ENCODE peak calls at places on chromosomes 6 and 20, in nine cellular contexts. E, Q, V, H, U, I, N, K and D are unnamed samples.

GRCh38 chr6:134724653-134725340 is 225.1 kb downstream of the ALDH8A1 start:
- DNase-seq in E (no peak), Q (no peak), V (no peak), H (no peak), U (no peak), I (no peak), N (no peak), K (no peak), D (no peak)

GRCh38 chr6:27752038-27752885 is 159.9 kb downstream of the OR2B2 start:
- DNase-seq in E (peak; percentile 79), Q (peak; percentile 60), V (peak; percentile 56), H (peak; percentile 88), U (peak; percentile 48), I (peak; percentile 88), N (peak; percentile 88), K (peak; percentile 33), D (peak; percentile 58)

GRCh38 chr6:25842526-25842925 is 10.7 kb upstream of the SLC17A1 start:
- DNase-seq in E (no peak), Q (peak; percentile 45), V (no peak), H (no peak), U (no peak), I (no peak), N (no peak), K (no peak), D (no peak)

GRCh38 chr6:52976149-52976548 is 18.9 kb downstream of the GSTA4 start:
- DNase-seq in E (no peak), Q (no peak), V (no peak), H (no peak), U (no peak), I (no peak), N (no peak), K (no peak), D (no peak)

GRCh38 chr6:127938701-127939100 is 37.8 kb upstream of the THEMIS start:
- DNase-seq in E (peak; percentile 61), Q (no peak), V (no peak), H (peak; percentile 16), U (no peak), I (peak; percentile 67), N (peak; percentile 67), K (no peak), D (no peak)

GRCh38 chr6:37657117-37657886 is 40.4 kb downstream of the MDGA1 start:
- DNase-seq in E (peak; percentile 89), Q (no peak), V (no peak), H (no peak), U (peak; percentile 4), I (no peak), N (no peak), K (no peak), D (no peak)

GRCh38 chr6:35691027-35691824 is 2.5 kb upstream of the FKBP5 start:
- DNase-seq in E (peak; percentile 35), Q (no peak), V (peak; percentile 5), H (peak; percentile 85), U (no peak), I (peak; percentile 74), N (peak; percentile 96), K (no peak), D (no peak)

GRCh38 chr20:31569163-31570020 is 35.7 kb upstream of the ID1 start:
- DNase-seq in E (peak; percentile 33), Q (peak; percentile 84), V (peak; percentile 76), H (peak; percentile 61), U (peak; percentile 91), I (peak; percentile 57), N (peak; percentile 58), K (peak; percentile 84), D (peak; percentile 68)

GRCh38 chr6:108260126-108260808 is 573 bp downstream of the SNX3 start:
- DNase-seq in E (peak; percentile 55), Q (peak; percentile 52), V (peak; percentile 18), H (peak; percentile 67), U (no peak), I (peak; percentile 65), N (peak; percentile 67), K (no peak), D (peak; percentile 64)

GRCh38 chr20:47220161-47220582 is 136.3 kb downstream of the ZMYND8 start:
- DNase-seq in E (no peak), Q (peak; percentile 69), V (peak; percentile 49), H (peak; percentile 68), U (peak; percentile 81), I (peak; percentile 28), N (peak; percentile 56), K (peak; percentile 65), D (peak; percentile 49)

GRCh38 chr6:64010646-64011045 is 375.0 kb downstream of the PHF3 start:
- DNase-seq in E (no peak), Q (no peak), V (no peak), H (no peak), U (no peak), I (no peak), N (no peak), K (no peak), D (no peak)

GRCh38 chr6:4349323-4349722 is 213.9 kb upstream of the ECI2 start:
- DNase-seq in E (no peak), Q (no peak), V (no peak), H (no peak), U (no peak), I (no peak), N (no peak), K (no peak), D (no peak)

GRCh38 chr20:46438156-46438750 is 31.8 kb upstream of the ELMO2 start:
- DNase-seq in E (peak; percentile 31), Q (peak; percentile 14), V (no peak), H (peak; percentile 67), U (no peak), I (peak; percentile 47), N (peak; percentile 61), K (no peak), D (peak; percentile 39)

GRCh38 chr20:59718071-59718470 is 113.7 kb downstream of the PHACTR3 start:
- DNase-seq in E (no peak), Q (no peak), V (no peak), H (peak; percentile 56), U (no peak), I (no peak), N (no peak), K (no peak), D (no peak)

GRCh38 chr6:75449625-75450206 is 43.9 kb downstream of the FILIP1 start:
- DNase-seq in E (no peak), Q (no peak), V (no peak), H (no peak), U (no peak), I (peak; percentile 75), N (peak; percentile 35), K (no peak), D (no peak)

GRCh38 chr6:119533603-119534279 is 184.2 kb upstream of the MAN1A1 start:
- DNase-seq in E (peak; percentile 83), Q (peak; percentile 10), V (no peak), H (no peak), U (no peak), I (peak; percentile 64), N (peak; percentile 32), K (no peak), D (peak; percentile 32)

GRCh38 chr6:113120214-113120576 is 737.0 kb upstream of the MARCKS start:
- DNase-seq in E (peak; percentile 95), Q (no peak), V (no peak), H (peak; percentile 63), U (no peak), I (peak; percentile 98), N (peak; percentile 94), K (no peak), D (no peak)

GRCh38 chr6:44681782-44682181 is 294.3 kb downstream of the CDC5L start:
- DNase-seq in E (no peak), Q (no peak), V (no peak), H (no peak), U (no peak), I (no peak), N (peak; percentile 66), K (peak; percentile 40), D (no peak)

GRCh38 chr6:76682842-76683241 is 610.4 kb upstream of the IMPG1 start:
- DNase-seq in E (no peak), Q (no peak), V (no peak), H (peak; percentile 16), U (no peak), I (peak; percentile 17), N (peak; percentile 40), K (no peak), D (peak; percentile 3)

GRCh38 chr6:76681781-76682180 is 609.3 kb upstream of the IMPG1 start:
- DNase-seq in E (no peak), Q (no peak), V (no peak), H (no peak), U (no peak), I (peak; percentile 46), N (peak; percentile 77), K (no peak), D (no peak)

GRCh38 chr6:76683985-76684384 is 611.5 kb upstream of the IMPG1 start:
- DNase-seq in E (no peak), Q (no peak), V (no peak), H (no peak), U (no peak), I (no peak), N (no peak), K (no peak), D (no peak)

GRCh38 chr6:76684881-76685280 is 612.4 kb upstream of the IMPG1 start:
- DNase-seq in E (no peak), Q (no peak), V (no peak), H (peak; percentile 4), U (no peak), I (no peak), N (peak; percentile 32), K (no peak), D (no peak)
- TF ChIP-seq CTCF in E (peak; percentile 15), Q (no peak), V (no peak), H (no peak), U (no peak), I (no peak), N (peak; percentile 11), K (no peak), D (no peak)

GRCh38 chr6:42217523-42218367 is at the start of gene MRPS10:
- DNase-seq in E (peak; percentile 90), Q (peak; percentile 95), V (peak; percentile 89), H (peak; percentile 97), U (peak; percentile 91), I (peak; percentile 96), N (peak; percentile 96), K (peak; percentile 84), D (peak; percentile 89)
- TF ChIP-seq CTCF in E (no peak), Q (no peak), V (no peak), H (no peak), U (no peak), I (no peak), N (no peak), K (no peak), D (no peak)

GRCh38 chr20:34875657-34876160 is 703 bp upstream of the ACSS2 start:
- DNase-seq in E (no peak), Q (no peak), V (no peak), H (no peak), U (no peak), I (no peak), N (no peak), K (no peak), D (no peak)
- TF ChIP-seq CTCF in E (peak; percentile 30), Q (no peak), V (no peak), H (peak; percentile 9), U (no peak), I (peak; percentile 16), N (no peak), K (no peak), D (no peak)

DNA sequence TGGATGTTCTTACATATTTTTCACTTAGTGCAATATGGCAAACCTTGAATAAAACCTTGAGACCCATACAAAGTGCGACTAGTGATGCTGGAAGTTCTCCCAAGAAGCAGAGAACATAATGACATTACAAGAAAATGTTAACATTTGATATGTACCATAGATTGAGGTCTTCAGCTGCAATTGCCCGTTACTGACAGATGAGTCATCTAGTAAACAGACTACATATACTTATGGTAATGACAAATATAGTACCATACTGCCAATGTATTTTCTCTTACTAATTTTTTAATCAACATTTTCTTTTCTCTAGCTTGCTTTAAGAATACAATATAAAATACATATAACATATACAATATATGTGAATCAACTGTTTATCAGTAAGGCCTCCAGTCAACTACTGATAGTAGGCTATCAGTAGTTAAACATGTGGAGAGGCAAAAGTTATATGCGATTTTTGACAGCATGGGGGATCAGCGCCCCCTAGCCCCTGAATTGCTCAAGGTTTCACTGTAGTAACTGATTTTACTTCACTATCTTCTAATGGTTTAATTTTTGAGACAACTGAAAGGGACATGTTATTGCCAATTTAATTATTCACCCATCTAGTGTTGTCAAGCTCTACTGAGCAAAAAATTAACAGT is 166.7 kb upstream of the ADGRB3 start:
- DNase-seq in E (no peak), Q (peak; percentile 2), V (peak; percentile 6), H (peak; percentile 38), U (peak; percentile 23), I (no peak), N (peak; percentile 0), K (no peak), D (no peak)
- TF ChIP-seq CTCF in E (no peak), Q (no peak), V (peak; percentile 51), H (peak; percentile 59), U (no peak), I (no peak), N (no peak), K (peak; percentile 42), D (peak; percentile 17)